ENCODE peak calls at places on chromosomes 4 and X, in six cellular contexts. A is GM12865, Q is cardiac muscle cell, F is fibroblast of mammary gland, V is uterus, C is heart left ventricle. P is an unnamed sample.

GRCh38 chrX:96715412-96715940 is 30.8 kb downstream of the DIAPH2 start:
- DNase-seq in F (peak; percentile 33), C (no peak), V (no peak), Q (no peak), A (no peak), P (no peak)

GRCh38 chrX:129361566-129361965 is 161.7 kb downstream of the SMARCA1 start:
- DNase-seq in Q (no peak), A (no peak), F (no peak), C (no peak), V (no peak), P (no peak)

GRCh38 chr4:159446266-159446976 is 343.5 kb downstream of the RAPGEF2 start:
- DNase-seq in A (peak; percentile 68), V (no peak), F (peak; percentile 80), Q (peak; percentile 85), C (peak; percentile 41), P (peak; percentile 42)

GRCh38 chr4:113292371-113293042 is 243.1 kb downstream of the ANK2 start:
- DNase-seq in Q (peak; percentile 38), C (no peak), F (peak; percentile 45), V (peak; percentile 52), A (no peak), P (no peak)

GRCh38 chrX:153475751-153476281 is 5.4 kb upstream of the HAUS7 start:
- DNase-seq in A (no peak), V (no peak), C (no peak), F (no peak), Q (no peak), P (no peak)

GRCh38 chr4:102196221-102196620 is 149.1 kb downstream of the SLC39A8 start:
- DNase-seq in Q (peak; percentile 9), V (no peak), C (no peak), A (no peak), F (peak; percentile 23), P (no peak)

GRCh38 chr4:20483416-20483815 is 216.8 kb upstream of the PACRGL start:
- DNase-seq in A (no peak), Q (no peak), V (no peak), F (peak; percentile 18), C (no peak), P (no peak)

GRCh38 chr4:244471-244870 is 60.8 kb downstream of the ZNF732 start:
- DNase-seq in C (no peak), V (peak; percentile 19), A (peak; percentile 42), Q (peak; percentile 25), F (peak; percentile 18), P (no peak)

GRCh38 chr4:39230462-39230861 is 48.1 kb downstream of the WDR19 start:
- DNase-seq in V (no peak), Q (no peak), A (no peak), F (no peak), C (no peak), P (no peak)

GRCh38 chr4:174631901-174632758 is 109.8 kb upstream of the HPGD start:
- DNase-seq in F (peak; percentile 66), Q (peak; percentile 68), A (peak; percentile 57), C (no peak), V (no peak), P (no peak)

GRCh38 chr4:183729430-183730328 is 70.6 kb downstream of the TRAPPC11 start:
- DNase-seq in V (no peak), Q (peak; percentile 30), F (peak; percentile 71), C (no peak), A (peak; percentile 8), P (no peak)

DNA sequence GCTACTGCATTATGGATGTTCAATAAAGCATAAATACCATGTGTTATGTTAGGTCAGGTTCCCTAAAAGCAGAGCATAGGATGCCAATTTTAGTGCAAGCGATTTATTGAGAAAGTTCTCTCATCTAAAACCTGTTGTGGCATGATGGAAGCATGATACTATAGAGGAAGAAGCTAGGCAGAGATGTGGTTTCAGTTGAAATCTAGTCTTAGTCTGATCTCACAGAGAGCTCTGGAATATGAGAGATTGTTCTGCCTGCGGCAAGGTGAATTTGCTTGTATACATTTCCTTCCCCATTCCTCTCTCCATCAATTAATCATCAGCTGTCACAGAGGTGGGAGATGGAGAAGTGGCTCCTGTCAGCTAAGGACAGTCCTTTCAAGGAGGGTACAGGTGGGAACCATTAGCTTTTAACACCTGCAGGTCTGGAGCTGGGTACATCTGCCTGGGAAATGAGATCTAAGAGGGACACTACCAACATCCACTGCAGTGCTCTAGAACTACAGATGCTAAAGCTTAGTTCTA is 252.4 kb downstream of the CFAP299 start:
- DNase-seq in C (no peak), V (no peak), Q (no peak), A (no peak), F (no peak), P (no peak)
- TF ChIP-seq CTCF in C (no peak), V (no peak), Q (no peak), A (no peak), F (no peak), P (no peak)

GRCh38 chr4:47510036-47510435 is 25.0 kb downstream of the ATP10D start:
- DNase-seq in C (no peak), V (no peak), F (no peak), A (no peak), Q (no peak), P (no peak)

GRCh38 chr4:47513493-47513892 is 28.4 kb downstream of the ATP10D start:
- DNase-seq in A (no peak), C (no peak), F (no peak), Q (no peak), V (no peak), P (no peak)

GRCh38 chr4:47505666-47506065 is 20.6 kb downstream of the ATP10D start:
- DNase-seq in Q (no peak), F (peak; percentile 62), A (no peak), C (no peak), V (no peak), P (no peak)

DNA sequence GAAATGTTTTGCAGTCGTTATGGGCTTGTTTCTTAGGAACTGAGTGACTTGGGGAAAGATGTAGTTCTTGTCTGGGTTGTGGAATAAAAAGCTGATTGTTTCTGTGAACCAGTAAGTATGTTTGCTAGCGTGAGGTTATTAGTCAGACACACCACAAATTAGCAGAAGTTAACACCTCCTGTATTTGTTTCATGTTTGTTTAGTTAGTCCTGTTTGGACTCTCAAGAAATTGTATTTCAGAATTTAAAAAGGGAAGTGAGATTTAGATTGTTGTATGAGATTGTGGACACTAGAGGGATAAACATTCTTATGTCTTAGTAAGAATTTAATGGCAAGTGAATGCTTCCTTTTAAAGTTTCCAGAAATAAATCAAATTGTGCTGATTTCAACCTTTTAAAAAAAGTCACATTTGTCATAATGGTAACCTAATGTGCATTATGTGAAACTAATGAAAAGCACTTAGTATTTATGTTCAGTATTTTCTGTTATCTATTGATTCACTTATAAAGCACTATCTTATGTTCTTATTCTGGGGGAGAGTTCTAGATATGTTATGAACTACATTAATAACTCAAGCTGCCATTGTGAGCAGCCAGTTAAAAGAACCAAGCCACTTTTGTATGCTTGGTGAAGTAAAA is 25.6 kb downstream of the ATP10D start:
- DNase-seq in V (no peak), A (peak; percentile 82), C (no peak), Q (peak; percentile 45), F (peak; percentile 44), P (no peak)
- TF ChIP-seq CTCF in V (peak; percentile 7), A (no peak), C (peak; percentile 12), Q (peak; percentile 32), F (peak; percentile 31), P (peak; percentile 21)

GRCh38 chr4:173240696-173241095 is 72.1 kb downstream of the GALNT7 start:
- DNase-seq in A (no peak), V (no peak), Q (no peak), C (no peak), F (no peak), P (no peak)

GRCh38 chr4:173231916-173232315 is 63.3 kb downstream of the GALNT7 start:
- DNase-seq in F (peak; percentile 22), V (no peak), A (peak; percentile 14), C (no peak), Q (peak; percentile 54), P (no peak)

GRCh38 chr4:173235050-173235449 is 66.4 kb downstream of the GALNT7 start:
- DNase-seq in A (no peak), C (no peak), Q (no peak), V (no peak), F (no peak), P (no peak)

GRCh38 chr4:173237722-173238121 is 69.1 kb downstream of the GALNT7 start:
- DNase-seq in F (no peak), Q (no peak), V (no peak), C (no peak), A (no peak), P (no peak)

GRCh38 chr4:173237152-173237551 is 68.5 kb downstream of the GALNT7 start:
- DNase-seq in A (no peak), C (no peak), F (no peak), Q (no peak), V (no peak), P (no peak)
- TF ChIP-seq CTCF in A (no peak), C (no peak), F (no peak), Q (no peak), V (no peak), P (no peak)

DNA sequence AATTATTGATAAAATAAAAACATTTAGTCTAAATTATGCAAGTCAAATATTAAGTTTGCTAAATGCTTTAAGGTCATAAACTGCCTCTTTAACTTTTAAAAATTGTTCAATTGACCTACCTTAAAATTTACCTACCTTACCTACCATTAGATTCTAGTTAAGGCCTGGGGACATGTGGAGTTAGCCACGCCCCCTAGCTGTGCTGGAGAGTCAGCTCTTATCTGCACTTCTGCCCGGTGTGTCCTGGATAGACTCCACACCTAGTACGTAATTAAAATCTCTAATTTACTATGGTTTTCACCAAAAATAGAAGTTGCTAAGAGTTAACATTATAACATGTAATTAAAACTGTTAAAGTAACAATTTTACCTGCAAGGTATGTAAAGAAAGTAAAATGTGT is 22.7 kb downstream of the TENM3 start:
- DNase-seq in F (no peak), V (no peak), A (peak; percentile 6), Q (no peak), C (no peak), P (no peak)
- TF ChIP-seq CTCF in F (no peak), V (no peak), A (no peak), Q (no peak), C (no peak), P (no peak)

DNA sequence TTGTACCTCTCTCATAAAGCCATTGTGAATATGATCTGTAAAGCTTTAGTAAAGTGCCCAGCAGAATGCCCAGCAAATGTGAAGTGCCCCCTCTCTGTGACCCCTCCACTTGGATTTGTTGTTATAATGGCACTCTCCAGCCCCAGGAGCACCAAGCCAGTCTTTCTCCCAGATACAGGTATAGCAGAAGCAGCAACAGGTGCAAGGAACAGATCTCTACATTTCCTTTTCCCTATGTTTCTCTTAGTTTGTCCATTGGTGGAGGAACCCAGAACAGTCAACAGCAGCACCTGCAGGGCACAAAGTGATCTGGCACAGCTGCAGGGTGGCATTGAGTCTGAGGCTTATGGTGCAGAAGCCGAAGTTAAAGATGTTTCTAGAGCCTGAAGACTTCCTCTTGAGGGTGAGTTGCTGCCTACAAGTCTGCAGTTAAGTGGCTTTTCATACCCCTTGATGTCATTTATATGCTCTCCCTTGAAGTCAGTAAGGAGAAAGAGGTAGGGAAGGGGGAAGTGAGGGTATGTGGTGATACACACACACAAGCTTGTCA is 16.1 kb upstream of the CXCL3 start:
- DNase-seq in Q (no peak), A (no peak), F (no peak), C (no peak), V (no peak), P (no peak)
- TF ChIP-seq CTCF in Q (no peak), A (no peak), F (no peak), C (no peak), V (no peak), P (no peak)